ENCODE peak calls at places on chromosomes 5 and 9, in eight cellular contexts. W is mesothelial cell of epicardium; F is substantia nigra; S is fibroblast of pulmonary artery; N is brain microvascular endothelial cell; G is lower leg skin; L is activated T-cell treated with anti-CD3 and anti-CD28 coated beads, Interleukin-2, amount 50 U/mL, for 4 hours; K is mucosa of descending colon. X is an unnamed sample.

GRCh38 chr5:142023836-142024235 is 11.0 kb upstream of the GNPDA1 start:
- DNase-seq in N (no peak), F (no peak), S (no peak), W (no peak), K (no peak), G (no peak), L (no peak), X (no peak)

GRCh38 chr5:36442796-36443195 is 141.1 kb upstream of the RANBP3L start:
- DNase-seq in F (no peak), S (peak; percentile 68), L (no peak), N (peak; percentile 68), K (no peak), W (no peak), G (no peak), X (peak; percentile 66)

GRCh38 chr5:7878381-7878873 is 9.5 kb downstream of the MTRR start:
- DNase-seq in K (no peak), L (no peak), N (peak; percentile 22), G (no peak), W (no peak), F (no peak), S (peak; percentile 56), X (peak; percentile 85)

GRCh38 chr5:30041831-30042385 is 1151.6 kb upstream of the CDH6 start:
- DNase-seq in N (no peak), L (no peak), W (no peak), G (peak; percentile 74), S (no peak), K (no peak), F (no peak), X (no peak)

GRCh38 chr5:14054111-14054854 is 88.9 kb upstream of the TRIO start:
- DNase-seq in S (no peak), L (no peak), F (no peak), G (no peak), K (no peak), W (no peak), N (no peak), X (no peak)

GRCh38 chr9:124222109-124222508 is 35.6 kb upstream of the NEK6 start:
- DNase-seq in K (no peak), N (no peak), W (no peak), F (no peak), L (no peak), S (no peak), G (no peak), X (no peak)

GRCh38 chr5:173774212-173774850 is 113.8 kb upstream of the CPEB4 start:
- DNase-seq in G (no peak), W (no peak), N (no peak), L (no peak), K (no peak), S (no peak), F (peak; percentile 68), X (no peak)

GRCh38 chr5:190366-191035 is 794 bp upstream of the LRRC14B start:
- DNase-seq in L (no peak), K (no peak), S (no peak), G (peak; percentile 53), F (no peak), W (no peak), N (no peak), X (no peak)

GRCh38 chr9:83707518-83707767 is 315 bp downstream of the UBQLN1 start:
- DNase-seq in N (peak; percentile 75), L (no peak), W (no peak), S (no peak), F (no peak), G (peak; percentile 96), K (no peak), X (peak; percentile 95)

GRCh38 chr9:8816361-8816760 is 1016.8 kb upstream of the DMAC1 start:
- DNase-seq in F (no peak), S (no peak), N (no peak), L (no peak), W (no peak), G (no peak), K (peak; percentile 22), X (no peak)

GRCh38 chr5:154236011-154236410 is 45.5 kb downstream of the GALNT10 start:
- DNase-seq in W (no peak), S (no peak), K (no peak), F (no peak), L (no peak), N (no peak), G (no peak), X (no peak)

GRCh38 chr5:93941897-93942296 is 200.5 kb upstream of the POU5F2 start:
- DNase-seq in W (no peak), S (no peak), G (no peak), N (no peak), F (no peak), L (no peak), K (no peak), X (no peak)

GRCh38 chr9:133105461-133105770 is 15.6 kb downstream of the RALGDS start:
- DNase-seq in N (no peak), G (no peak), W (no peak), F (no peak), L (no peak), S (no peak), K (no peak), X (no peak)

GRCh38 chr5:75037106-75037505 is 15.3 kb downstream of the GCNT4 start:
- DNase-seq in K (no peak), L (no peak), W (no peak), S (peak; percentile 61), F (no peak), G (no peak), N (peak; percentile 81), X (peak; percentile 93)

GRCh38 chr9:27059406-27059805 is 49.6 kb upstream of the TEK start:
- DNase-seq in L (no peak), F (no peak), K (no peak), N (no peak), W (no peak), S (no peak), G (no peak), X (no peak)

GRCh38 chr9:95058795-95059386 is 258.6 kb downstream of the FANCC start:
- DNase-seq in L (no peak), G (no peak), F (no peak), K (peak; percentile 2), N (no peak), W (no peak), S (no peak), X (peak; percentile 53)

GRCh38 chr9:128152133-128152780 is 3.0 kb downstream of the LCN2 start:
- DNase-seq in W (no peak), L (no peak), K (no peak), S (no peak), N (no peak), G (no peak), F (no peak), X (no peak)

GRCh38 chr5:126395198-126395597 is 28.0 kb upstream of the GRAMD2B start:
- DNase-seq in N (peak; percentile 87), K (no peak), G (no peak), L (no peak), F (no peak), W (no peak), S (peak; percentile 56), X (peak; percentile 72)

GRCh38 chr9:137136926-137137607 is 1.9 kb upstream of the GRIN1 start:
- DNase-seq in S (no peak), L (no peak), F (no peak), G (no peak), W (no peak), N (no peak), K (no peak), X (no peak)

GRCh38 chr5:23506329-23507236 is 826 bp upstream of the PRDM9 start:
- DNase-seq in N (no peak), L (no peak), F (no peak), S (peak; percentile 64), K (no peak), G (no peak), W (no peak), X (peak; percentile 35)

GRCh38 chr9:37575511-37575914 is 667 bp downstream of the FBXO10 start:
- DNase-seq in S (peak; percentile 6), N (no peak), K (peak; percentile 20), G (no peak), L (no peak), F (no peak), W (no peak), X (peak; percentile 47)